ENCODE peak calls at places on chromosomes 1 and 21, in seven cellular contexts. J is cardiac muscle cell; N is naive thymus-derived CD4-positive, alpha-beta T cell; U is PC-9; D is fibroblast of lung; M is heart left ventricle; E is PC-3. S is an unnamed sample.

GRCh38 chr1:27086026-27086425 is 68.9 kb downstream of the SLC9A1 start:
- DNase-seq in J (no peak), N (no peak), U (peak; percentile 45), D (no peak), M (no peak), E (peak; percentile 15), S (no peak)

GRCh38 chr1:240149488-240150094 is 57.9 kb downstream of the FMN2 start:
- DNase-seq in J (peak; percentile 52), N (peak; percentile 0), U (no peak), D (peak; percentile 56), M (no peak), E (peak; percentile 82), S (no peak)

GRCh38 chr1:112904071-112904830 is 51.7 kb downstream of the SLC16A1 start:
- DNase-seq in J (no peak), N (no peak), U (peak; percentile 99), D (peak; percentile 81), M (no peak), E (peak; percentile 91), S (no peak)

GRCh38 chr1:6872573-6873261 is 87.5 kb downstream of the CAMTA1 start:
- DNase-seq in J (no peak), N (no peak), U (no peak), D (peak; percentile 28), M (no peak), E (no peak), S (no peak)

GRCh38 chr1:169999357-169999756 is 75.1 kb downstream of the KIFAP3 start:
- DNase-seq in J (no peak), N (no peak), U (peak; percentile 65), D (peak; percentile 75), M (no peak), E (peak; percentile 84), S (no peak)

GRCh38 chr1:80533775-80534314 is 1266.9 kb upstream of the ADGRL2 start:
- DNase-seq in J (no peak), N (no peak), U (no peak), D (no peak), M (no peak), E (no peak), S (no peak)

GRCh38 chr1:231724876-231725647 is 98.5 kb downstream of the DISC1 start:
- DNase-seq in J (peak; percentile 63), N (no peak), U (no peak), D (peak; percentile 60), M (no peak), E (peak; percentile 84), S (no peak)

GRCh38 chr1:169312084-169312954 is 55.3 kb downstream of the NME7 start:
- DNase-seq in J (no peak), N (no peak), U (peak; percentile 86), D (peak; percentile 92), M (no peak), E (peak; percentile 97), S (peak; percentile 9)

GRCh38 chr1:99218999-99219398 is 45.3 kb upstream of the PLPPR4 start:
- DNase-seq in J (no peak), N (no peak), U (no peak), D (no peak), M (no peak), E (no peak), S (no peak)

GRCh38 chr21:14785679-14786078 is 239.6 kb upstream of the SAMSN1 start:
- DNase-seq in J (no peak), N (no peak), U (no peak), D (no peak), M (no peak), E (no peak), S (no peak)

GRCh38 chr21:45581322-45581712 is 39.1 kb upstream of the SLC19A1 start:
- DNase-seq in J (no peak), N (no peak), U (no peak), D (no peak), M (no peak), E (no peak), S (no peak)

GRCh38 chr1:119778359-119778758 is 9.7 kb upstream of the HMGCS2 start:
- DNase-seq in J (no peak), N (no peak), U (no peak), D (no peak), M (no peak), E (no peak), S (no peak)

GRCh38 chr1:16443975-16444745 is 3.6 kb downstream of the NECAP2 start:
- DNase-seq in J (no peak), N (no peak), U (no peak), D (no peak), M (no peak), E (no peak), S (no peak)

GRCh38 chr1:19395678-19396192 is 83.6 kb downstream of the SLC66A1 start:
- DNase-seq in J (no peak), N (no peak), U (no peak), D (peak; percentile 28), M (no peak), E (peak; percentile 53), S (no peak)

GRCh38 chr1:4702927-4703326 is 48.5 kb downstream of the AJAP1 start:
- DNase-seq in J (no peak), N (no peak), U (no peak), D (no peak), M (peak; percentile 12), E (no peak), S (no peak)

GRCh38 chr1:66253330-66253921 is 280.5 kb upstream of the SGIP1 start:
- DNase-seq in J (peak; percentile 71), N (peak; percentile 46), U (no peak), D (peak; percentile 82), M (no peak), E (peak; percentile 88), S (no peak)

GRCh38 chr1:79899914-79900313 is 893.4 kb upstream of the ADGRL4 start:
- DNase-seq in J (no peak), N (no peak), U (no peak), D (peak; percentile 95), M (no peak), E (peak; percentile 74), S (no peak)

GRCh38 chr1:111030590-111030989 is 66.9 kb upstream of the LRIF1 start:
- DNase-seq in J (peak; percentile 50), N (peak; percentile 68), U (peak; percentile 73), D (peak; percentile 59), M (no peak), E (peak; percentile 80), S (no peak)

GRCh38 chr1:59171788-59172187 is 125.1 kb upstream of the FGGY start:
- DNase-seq in J (no peak), N (no peak), U (no peak), D (no peak), M (no peak), E (peak; percentile 36), S (no peak)

GRCh38 chr1:204337583-204337982 is 22.1 kb downstream of the PLEKHA6 start:
- DNase-seq in J (no peak), N (no peak), U (peak; percentile 32), D (no peak), M (no peak), E (no peak), S (no peak)

GRCh38 chr1:110212165-110213142 is 2.3 kb downstream of the KCNC4 start:
- DNase-seq in J (no peak), N (peak; percentile 23), U (no peak), D (no peak), M (no peak), E (no peak), S (no peak)

GRCh38 chr1:83718338-83718737 is 280.6 kb downstream of the TTLL7 start:
- DNase-seq in J (no peak), N (no peak), U (no peak), D (no peak), M (no peak), E (no peak), S (no peak)

DNA sequence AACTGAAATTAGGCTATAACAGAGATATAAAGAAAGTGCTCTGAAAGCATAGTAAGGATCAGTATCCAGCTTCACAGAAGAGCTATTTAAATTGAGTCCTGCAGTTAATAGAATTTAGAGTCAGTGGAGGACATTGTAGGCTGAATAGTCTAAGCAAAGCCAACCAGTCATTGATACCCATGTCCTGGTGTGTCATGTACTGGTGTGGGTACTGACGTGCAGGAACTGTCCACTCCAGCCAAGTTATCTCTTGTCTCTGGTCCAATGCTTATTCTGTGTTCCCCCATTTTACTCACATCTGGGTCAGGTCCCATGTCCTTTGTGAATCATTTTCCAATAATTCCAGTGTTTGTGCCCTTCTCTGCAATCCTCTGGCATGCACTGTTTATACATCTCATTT is 90.0 kb downstream of the MACF1 start:
- DNase-seq in J (no peak), N (no peak), U (no peak), D (peak; percentile 25), M (no peak), E (no peak), S (no peak)
- H3K27ac ChIP-seq in J (no peak overlapping the region), N (no peak overlapping the region), U (no peak overlapping the region), D (no peak overlapping the region), M (no peak overlapping the region), E (no peak overlapping the region), S (no peak overlapping the region)

GRCh38 chr1:246978281-246978680 is 29.6 kb downstream of the ZNF695 start:
- DNase-seq in J (no peak), N (no peak), U (no peak), D (no peak), M (no peak), E (no peak), S (no peak)
- H3K4me1 ChIP-seq in J (no peaks in the 10 kb centered on the region), N (no peaks in the 10 kb centered on the region), U (no peaks in the 10 kb centered on the region), D (no peaks in the 10 kb centered on the region), M (no peaks in the 10 kb centered on the region), E (no peaks in the 10 kb centered on the region), S (no peaks in the 10 kb centered on the region)

GRCh38 chr1:56506951-56507437 is 72.4 kb downstream of the PLPP3 start:
- DNase-seq in J (no peak), N (no peak), U (no peak), D (no peak), M (no peak), E (no peak), S (no peak)

GRCh38 chr1:56505792-56506191 is 73.6 kb downstream of the PLPP3 start:
- DNase-seq in J (no peak), N (no peak), U (no peak), D (no peak), M (no peak), E (no peak), S (no peak)

GRCh38 chr1:56501888-56502287 is 77.5 kb downstream of the PLPP3 start:
- DNase-seq in J (no peak), N (no peak), U (no peak), D (no peak), M (no peak), E (no peak), S (no peak)

GRCh38 chr1:56506314-56506743 is 73.0 kb downstream of the PLPP3 start:
- DNase-seq in J (no peak), N (no peak), U (no peak), D (no peak), M (peak; percentile 69), E (no peak), S (no peak)

DNA sequence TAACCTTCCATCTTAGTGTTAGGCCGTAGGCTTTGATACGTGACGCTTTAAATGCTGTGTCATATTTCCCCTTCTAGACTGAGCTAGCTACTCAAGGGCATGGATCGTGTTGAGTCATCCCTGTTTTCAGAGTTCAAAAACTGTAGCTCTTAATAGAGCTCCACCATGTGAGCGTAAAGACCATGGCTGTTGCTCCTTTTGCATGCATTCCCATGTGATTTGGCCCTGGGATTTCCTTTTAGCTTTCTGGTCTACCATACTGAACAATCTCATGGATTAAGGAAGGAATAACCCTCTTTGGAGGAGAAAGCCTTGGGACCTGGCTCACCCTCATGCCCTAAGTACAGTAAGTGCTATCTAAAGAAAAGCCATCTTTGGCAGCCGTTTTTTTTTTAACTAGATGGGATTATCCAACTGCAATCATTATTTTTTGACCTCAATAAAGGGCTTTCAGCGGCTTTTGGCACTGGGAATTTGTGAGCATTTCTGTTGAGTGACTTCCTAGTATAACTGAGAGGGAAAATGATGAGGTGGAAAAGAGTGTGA is 76.6 kb downstream of the PLPP3 start:
- DNase-seq in J (no peak), N (no peak), U (no peak), D (peak; percentile 54), M (no peak), E (peak; percentile 17), S (no peak)
- H3K36me3 ChIP-seq in J (peaks cover 12% of the 10 kb centered on the region), N (no peaks in the 10 kb centered on the region), U (peaks cover 39% of the 10 kb centered on the region), D (peaks cover 25% of the 10 kb centered on the region), M (peaks cover 15% of the 10 kb centered on the region), E (peaks cover 58% of the 10 kb centered on the region), S (no peaks in the 10 kb centered on the region)

GRCh38 chr1:243495442-243496172 is 239.8 kb downstream of the SDCCAG8 start:
- DNase-seq in J (no peak), N (no peak), U (no peak), D (peak; percentile 81), M (no peak), E (no peak), S (no peak)
- H3K27ac ChIP-seq in J (no peak overlapping the region), N (no peak overlapping the region), U (no peak overlapping the region), D (peak overlapping the region; percentile 15), M (peak overlapping the region; percentile 78), E (no peak overlapping the region), S (no peak overlapping the region)

S was measured in effector memory CD4-positive, alpha-beta T cell.